ENCODE peak calls at places on chromosomes 13 and 19, in eight cellular contexts. Q is heart right ventricle, K is fibroblast of lung, Y is GM12865, A is left lung, X is astrocyte of the cerebellum, R is retinal pigment epithelial cell, P is nephron progenitor cell. D is an unnamed sample.

GRCh38 chr13:59734393-59734792 is 429.3 kb downstream of the DIAPH3 start:
- DNase-seq in R (no peak), K (no peak), Y (peak; percentile 93), P (peak; percentile 9), Q (no peak), A (no peak), X (no peak), D (no peak)

GRCh38 chr13:43573361-43573740 is 213.4 kb downstream of the ENOX1 start:
- DNase-seq in A (no peak), R (peak; percentile 31), Y (no peak), Q (no peak), X (peak; percentile 4), K (peak; percentile 63), P (no peak), D (no peak)

GRCh38 chr19:16139752-16140151 is 3.7 kb upstream of the HSH2D start:
- DNase-seq in Q (no peak), Y (peak; percentile 94), X (no peak), A (no peak), K (no peak), P (no peak), R (no peak), D (no peak)

GRCh38 chr19:15463865-15464371 is 426 bp downstream of the RASAL3 start:
- DNase-seq in K (no peak), A (peak; percentile 91), Q (no peak), X (no peak), P (no peak), Y (peak; percentile 90), R (no peak), D (peak; percentile 45)

GRCh38 chr13:76939215-76939614 is 9.1 kb upstream of the ACOD1 start:
- DNase-seq in Q (no peak), R (no peak), A (no peak), X (no peak), Y (no peak), P (no peak), K (peak; percentile 53), D (no peak)

GRCh38 chr13:45040626-45041025 is 51.3 kb downstream of the GPALPP1 start:
- DNase-seq in X (no peak), K (peak; percentile 33), A (no peak), Q (no peak), P (no peak), R (no peak), Y (no peak), D (no peak)

GRCh38 chr13:34738251-34739170 is 203.6 kb upstream of the NBEA start:
- DNase-seq in X (no peak), Q (no peak), A (no peak), P (no peak), K (no peak), R (no peak), Y (no peak), D (no peak)

GRCh38 chr19:29687244-29687896 is 22.1 kb downstream of the PLEKHF1 start:
- DNase-seq in R (peak; percentile 42), Q (no peak), K (peak; percentile 99), X (peak; percentile 97), P (no peak), A (peak; percentile 65), Y (no peak), D (no peak)

GRCh38 chr19:44809856-44810554 is 1.1 kb downstream of the BCAM start:
- DNase-seq in X (no peak), R (no peak), Y (no peak), A (no peak), Q (no peak), K (no peak), P (peak; percentile 60), D (no peak)

GRCh38 chr19:50835785-50836542 is 2.6 kb upstream of the KLK15 start:
- DNase-seq in K (peak; percentile 44), P (peak; percentile 95), Y (peak; percentile 82), A (peak; percentile 93), R (no peak), X (no peak), Q (peak; percentile 74), D (peak; percentile 91)

GRCh38 chr13:67408823-67409222 is 178.7 kb upstream of the PCDH9 start:
- DNase-seq in A (no peak), R (peak; percentile 38), Y (no peak), X (no peak), Q (no peak), K (no peak), P (no peak), D (no peak)

GRCh38 chr13:43472344-43472743 is 314.4 kb downstream of the ENOX1 start:
- DNase-seq in R (no peak), X (no peak), Y (no peak), Q (no peak), P (no peak), A (no peak), K (no peak), D (no peak)

GRCh38 chr13:98199480-98199879 is 22.4 kb upstream of the RNF113B start:
- DNase-seq in K (no peak), A (no peak), X (no peak), P (no peak), Q (no peak), Y (no peak), R (no peak), D (no peak)

GRCh38 chr19:19711934-19712828 is 20.7 kb downstream of the ZNF14 start:
- DNase-seq in Q (no peak), P (no peak), K (no peak), A (no peak), X (no peak), R (no peak), Y (no peak), D (no peak)

GRCh38 chr13:99969934-99970760 is 1.4 kb downstream of the ZIC5 start:
- DNase-seq in P (peak; percentile 71), Q (no peak), Y (peak; percentile 23), K (peak; percentile 30), X (no peak), A (peak; percentile 66), R (no peak), D (peak; percentile 48)

GRCh38 chr19:9362905-9363304 is at the start of gene ZNF177:
- DNase-seq in P (no peak), X (no peak), Y (no peak), R (no peak), K (peak; percentile 39), Q (no peak), A (no peak), D (no peak)

GRCh38 chr19:19627716-19628498 is at the start of gene LPAR2:
- DNase-seq in P (peak; percentile 73), Y (peak; percentile 86), A (peak; percentile 91), Q (no peak), K (peak; percentile 10), X (no peak), R (no peak), D (no peak)

GRCh38 chr19:40512473-40513344 is 45.9 kb downstream of the SPTBN4 start:
- DNase-seq in R (no peak), K (peak; percentile 34), Y (no peak), A (no peak), Q (no peak), P (peak; percentile 76), X (no peak), D (no peak)

GRCh38 chr13:94020833-94021232 is 458.6 kb downstream of the DCT start:
- DNase-seq in P (no peak), K (peak; percentile 63), Q (no peak), Y (no peak), A (no peak), R (peak; percentile 11), X (no peak), D (no peak)

GRCh38 chr13:36533806-36534205 is 101.5 kb downstream of the CCNA1 start:
- DNase-seq in R (no peak), P (no peak), Q (no peak), X (no peak), A (no peak), K (peak; percentile 41), Y (no peak), D (no peak)

DNA sequence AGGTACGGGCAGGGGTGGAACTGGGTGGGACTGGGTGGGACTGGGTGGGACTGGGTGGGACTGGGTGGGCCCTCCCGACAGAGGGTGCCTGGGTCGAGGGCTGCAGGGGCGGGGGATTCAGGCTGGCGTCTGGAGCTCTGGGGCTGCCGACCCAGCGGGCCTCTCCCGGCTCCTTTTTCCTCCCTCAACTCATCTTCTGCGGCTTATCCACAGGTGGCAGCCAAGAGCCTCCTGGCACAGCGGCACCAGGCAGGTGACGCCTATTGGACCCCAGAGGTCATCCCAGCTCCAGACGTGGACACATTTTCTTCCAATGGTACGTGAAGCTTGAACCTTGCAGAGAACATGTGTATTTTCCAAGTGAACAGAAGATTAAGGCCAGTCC is 533 bp downstream of the ZNF544 start:
- DNase-seq in A (peak; percentile 56), P (peak; percentile 5), Y (peak; percentile 48), R (no peak), K (peak; percentile 25), Q (no peak), X (no peak), D (no peak)
- TF ChIP-seq CTCF in A (no peak), P (no peak), Y (peak; percentile 32), R (peak; percentile 56), K (peak; percentile 39), Q (peak; percentile 16), X (peak; percentile 18), D (no peak)

DNA sequence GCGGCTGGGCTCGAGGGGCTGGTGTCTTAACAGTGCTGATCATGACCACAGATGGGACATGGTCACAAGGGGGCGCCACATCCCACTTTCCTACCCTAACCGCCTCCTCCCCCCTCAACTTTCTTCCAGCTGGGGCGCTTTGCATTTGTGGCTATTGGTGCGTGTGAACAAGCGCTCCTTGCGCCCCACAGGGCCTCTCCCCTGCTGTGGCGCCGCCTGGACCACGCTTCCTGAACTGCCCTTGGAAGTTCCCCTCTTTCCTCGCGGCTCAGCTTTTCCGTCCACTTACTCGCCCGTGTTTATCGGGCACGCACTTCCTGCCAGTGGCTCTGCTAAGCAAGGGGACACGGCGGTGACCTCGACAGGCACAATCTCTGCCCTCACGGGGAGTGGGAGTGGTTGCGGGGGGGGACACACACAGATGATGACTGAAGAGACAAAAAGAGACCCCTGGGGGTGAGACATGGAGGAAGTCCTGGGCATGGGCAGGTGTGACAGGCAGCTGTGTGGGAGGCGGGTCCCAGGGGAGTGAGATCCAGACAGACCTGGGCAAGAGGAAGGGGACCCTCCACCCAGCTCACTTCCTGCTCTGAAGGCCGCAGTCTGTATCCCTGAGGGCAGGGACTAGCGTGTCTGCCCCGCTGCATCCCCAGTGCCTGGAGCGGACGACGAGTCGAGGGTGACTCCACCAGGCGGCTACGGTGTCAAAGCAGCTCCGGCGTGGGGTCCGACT is 40.3 kb downstream of the ZNF787 start:
- DNase-seq in Y (peak; percentile 91), X (peak; percentile 33), K (peak; percentile 65), P (peak; percentile 86), A (peak; percentile 87), Q (peak; percentile 86), R (no peak), D (peak; percentile 77)
- TF ChIP-seq CTCF in Y (peak; percentile 71), X (peak; percentile 56), K (peak; percentile 59), P (peak; percentile 37), A (peak; percentile 53), Q (peak; percentile 59), R (peak; percentile 66), D (peak; percentile 44)

DNA sequence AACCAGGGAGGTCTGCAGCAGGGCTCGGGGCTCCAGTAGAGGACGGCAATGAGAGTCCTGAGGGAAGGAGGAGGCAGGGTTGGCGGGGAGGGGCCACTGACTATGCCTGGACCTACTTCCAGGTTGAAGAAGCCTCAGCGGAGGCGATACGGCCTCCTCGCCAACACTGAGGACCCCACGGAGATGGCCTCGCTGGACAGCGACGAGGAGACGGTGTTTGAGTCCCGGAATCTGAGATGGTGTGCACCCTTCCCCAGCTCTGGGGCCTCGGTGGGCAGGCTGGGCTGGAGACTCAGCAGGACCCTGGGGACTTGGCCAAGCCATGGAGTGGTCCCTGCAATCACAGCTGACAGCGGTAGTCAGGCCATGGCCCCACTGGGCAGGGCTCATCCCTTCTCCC is 1.7 kb downstream of the FAM174C start:
- DNase-seq in R (no peak), A (no peak), P (no peak), X (no peak), Q (peak; percentile 18), Y (no peak), K (no peak), D (no peak)
- TF ChIP-seq CTCF in R (no peak), A (no peak), P (no peak), X (no peak), Q (no peak), Y (no peak), K (no peak), D (no peak)

GRCh38 chr13:113967206-113967720 is 6.6 kb downstream of the C13orf46 start:
- DNase-seq in R (no peak), K (no peak), Q (no peak), Y (no peak), A (no peak), X (no peak), P (no peak), D (peak; percentile 28)
- TF ChIP-seq CTCF in R (no peak), K (no peak), Q (no peak), Y (no peak), A (no peak), X (no peak), P (no peak), D (no peak)